ENCODE peak calls at places on chromosomes 7 and 10, in five cellular contexts. One of them, this sample, is unnamed.

GRCh38 chr7:95843286-95843685 is 70.9 kb downstream of the DYNC1I1 start:
- DNase-seq in stomach: no peak
- DNase-seq in lung: no peak
- DNase-seq in naive thymus-derived CD4-positive, alpha-beta T cell: no peak
- DNase-seq in spleen: no peak
- DNase-seq in this sample: no peak

GRCh38 chr7:133570321-133570720 is 317.4 kb downstream of the EXOC4 start:
- DNase-seq in stomach: no peak
- DNase-seq in lung: no peak
- DNase-seq in naive thymus-derived CD4-positive, alpha-beta T cell: no peak
- DNase-seq in spleen: no peak
- DNase-seq in this sample: peak; percentile 11

GRCh38 chr7:106056513-106057203 is 55.5 kb downstream of the SYPL1 start:
- DNase-seq in stomach: peak; percentile 77
- DNase-seq in lung: peak; percentile 56
- DNase-seq in naive thymus-derived CD4-positive, alpha-beta T cell: peak; percentile 70
- DNase-seq in spleen: peak; percentile 90
- DNase-seq in this sample: peak; percentile 80

GRCh38 chr7:85851571-85852193 is 664.8 kb upstream of the SEMA3D start:
- DNase-seq in stomach: no peak
- DNase-seq in lung: no peak
- DNase-seq in naive thymus-derived CD4-positive, alpha-beta T cell: no peak
- DNase-seq in spleen: no peak
- DNase-seq in this sample: no peak

GRCh38 chr7:40885503-40885902 is 750.7 kb downstream of the SUGCT start:
- DNase-seq in stomach: no peak
- DNase-seq in lung: no peak
- DNase-seq in naive thymus-derived CD4-positive, alpha-beta T cell: no peak
- DNase-seq in spleen: no peak
- DNase-seq in this sample: no peak

GRCh38 chr7:80313067-80313626 is 178.5 kb downstream of the GNAI1 start:
- DNase-seq in stomach: no peak
- DNase-seq in lung: no peak
- DNase-seq in naive thymus-derived CD4-positive, alpha-beta T cell: no peak
- DNase-seq in spleen: no peak
- DNase-seq in this sample: no peak

GRCh38 chr7:113698556-113699220 is 220.1 kb downstream of the PPP1R3A start:
- DNase-seq in stomach: no peak
- DNase-seq in lung: no peak
- DNase-seq in naive thymus-derived CD4-positive, alpha-beta T cell: no peak
- DNase-seq in spleen: no peak
- DNase-seq in this sample: peak; percentile 7

GRCh38 chr10:107409517-107409916 is 245.0 kb upstream of the SORCS1 start:
- DNase-seq in stomach: no peak
- DNase-seq in lung: no peak
- DNase-seq in naive thymus-derived CD4-positive, alpha-beta T cell: no peak
- DNase-seq in spleen: no peak
- DNase-seq in this sample: no peak

GRCh38 chr10:95517536-95518454 is 43.4 kb downstream of the SORBS1 start:
- DNase-seq in stomach: peak; percentile 58
- DNase-seq in lung: no peak
- DNase-seq in naive thymus-derived CD4-positive, alpha-beta T cell: no peak
- DNase-seq in spleen: no peak
- DNase-seq in this sample: no peak

GRCh38 chr7:134885967-134886352 is 100.3 kb upstream of the AGBL3 start:
- DNase-seq in stomach: no peak
- DNase-seq in lung: no peak
- DNase-seq in naive thymus-derived CD4-positive, alpha-beta T cell: no peak
- DNase-seq in spleen: no peak
- DNase-seq in this sample: no peak

GRCh38 chr7:11747715-11748485 is 84.1 kb downstream of the THSD7A start:
- DNase-seq in stomach: no peak
- DNase-seq in lung: no peak
- DNase-seq in naive thymus-derived CD4-positive, alpha-beta T cell: no peak
- DNase-seq in spleen: no peak
- DNase-seq in this sample: no peak

GRCh38 chr7:135147899-135148721 is at the start of gene TMEM140:
- DNase-seq in stomach: peak; percentile 64
- DNase-seq in lung: no peak
- DNase-seq in naive thymus-derived CD4-positive, alpha-beta T cell: peak; percentile 83
- DNase-seq in spleen: peak; percentile 86
- DNase-seq in this sample: peak; percentile 61

GRCh38 chr7:601573-602340 is 82.1 kb upstream of the PDGFA start:
- DNase-seq in stomach: peak; percentile 49
- DNase-seq in lung: peak; percentile 46
- DNase-seq in naive thymus-derived CD4-positive, alpha-beta T cell: peak; percentile 41
- DNase-seq in spleen: peak; percentile 93
- DNase-seq in this sample: no peak

GRCh38 chr7:19707240-19707639 is 1.6 kb downstream of the POLR1F start:
- DNase-seq in stomach: no peak
- DNase-seq in lung: no peak
- DNase-seq in naive thymus-derived CD4-positive, alpha-beta T cell: no peak
- DNase-seq in spleen: no peak
- DNase-seq in this sample: no peak

GRCh38 chr10:123868058-123868995 is 23.3 kb downstream of the CPXM2 start:
- DNase-seq in stomach: no peak
- DNase-seq in lung: no peak
- DNase-seq in naive thymus-derived CD4-positive, alpha-beta T cell: no peak
- DNase-seq in spleen: no peak
- DNase-seq in this sample: no peak

GRCh38 chr10:96606216-96606615 is 19.4 kb upstream of the TM9SF3 start:
- DNase-seq in stomach: no peak
- DNase-seq in lung: no peak
- DNase-seq in naive thymus-derived CD4-positive, alpha-beta T cell: no peak
- DNase-seq in spleen: no peak
- DNase-seq in this sample: no peak

GRCh38 chr10:119667562-119668328 is 16.6 kb downstream of the BAG3 start:
- DNase-seq in stomach: peak; percentile 74
- DNase-seq in lung: peak; percentile 57
- DNase-seq in naive thymus-derived CD4-positive, alpha-beta T cell: no peak
- DNase-seq in spleen: no peak
- DNase-seq in this sample: peak; percentile 60

GRCh38 chr10:14556285-14556956 is 218.3 kb downstream of the FAM107B start:
- DNase-seq in stomach: no peak
- DNase-seq in lung: no peak
- DNase-seq in naive thymus-derived CD4-positive, alpha-beta T cell: no peak
- DNase-seq in spleen: peak; percentile 83
- DNase-seq in this sample: no peak

GRCh38 chr10:53223846-53224245 is 451.3 kb upstream of the MBL2 start:
- DNase-seq in stomach: no peak
- DNase-seq in lung: no peak
- DNase-seq in naive thymus-derived CD4-positive, alpha-beta T cell: no peak
- DNase-seq in spleen: no peak
- DNase-seq in this sample: no peak

GRCh38 chr10:49359349-49360231 is 36.3 kb downstream of the DRGX start:
- DNase-seq in stomach: no peak
- DNase-seq in lung: no peak
- DNase-seq in naive thymus-derived CD4-positive, alpha-beta T cell: no peak
- DNase-seq in spleen: no peak
- DNase-seq in this sample: no peak

GRCh38 chr7:106317971-106318370 is 33.2 kb upstream of the NAMPT start:
- DNase-seq in stomach: no peak
- DNase-seq in lung: no peak
- DNase-seq in naive thymus-derived CD4-positive, alpha-beta T cell: no peak
- DNase-seq in spleen: no peak
- DNase-seq in this sample: no peak

GRCh38 chr10:19668104-19668503 is 148.1 kb upstream of the PLXDC2 start:
- DNase-seq in stomach: no peak
- DNase-seq in lung: no peak
- DNase-seq in naive thymus-derived CD4-positive, alpha-beta T cell: no peak
- DNase-seq in spleen: no peak
- DNase-seq in this sample: no peak

GRCh38 chr10:70974920-70975319 is 86.6 kb upstream of the PCBD1 start:
- DNase-seq in stomach: no peak
- DNase-seq in lung: no peak
- DNase-seq in naive thymus-derived CD4-positive, alpha-beta T cell: no peak
- DNase-seq in spleen: peak; percentile 45
- DNase-seq in this sample: no peak

GRCh38 chr10:125146791-125147604 is 13.4 kb downstream of the CTBP2 start:
- DNase-seq in stomach: peak; percentile 45
- DNase-seq in lung: no peak
- DNase-seq in naive thymus-derived CD4-positive, alpha-beta T cell: no peak
- DNase-seq in spleen: no peak
- DNase-seq in this sample: peak; percentile 11

GRCh38 chr10:75034131-75034512 is 77.3 kb upstream of the SAMD8 start:
- DNase-seq in stomach: no peak
- DNase-seq in lung: no peak
- DNase-seq in naive thymus-derived CD4-positive, alpha-beta T cell: no peak
- DNase-seq in spleen: no peak
- DNase-seq in this sample: no peak

GRCh38 chr10:63396123-63396719 is 69.6 kb downstream of the JMJD1C start:
- DNase-seq in stomach: no peak
- DNase-seq in lung: no peak
- DNase-seq in naive thymus-derived CD4-positive, alpha-beta T cell: no peak
- DNase-seq in spleen: no peak
- DNase-seq in this sample: no peak

GRCh38 chr7:132708501-132708900 is 132.2 kb upstream of the PLXNA4 start:
- DNase-seq in stomach: no peak
- DNase-seq in lung: no peak
- DNase-seq in naive thymus-derived CD4-positive, alpha-beta T cell: no peak
- DNase-seq in spleen: no peak
- DNase-seq in this sample: no peak

GRCh38 chr7:91185771-91186170 is 78.5 kb upstream of the FZD1 start:
- DNase-seq in stomach: no peak
- DNase-seq in lung: no peak
- DNase-seq in naive thymus-derived CD4-positive, alpha-beta T cell: no peak
- DNase-seq in spleen: no peak
- DNase-seq in this sample: no peak

GRCh38 chr7:148963583-148964509 is 64.5 kb downstream of the PDIA4 start:
- DNase-seq in stomach: no peak
- DNase-seq in lung: no peak
- DNase-seq in naive thymus-derived CD4-positive, alpha-beta T cell: peak; percentile 13
- DNase-seq in spleen: no peak
- DNase-seq in this sample: no peak

GRCh38 chr10:111323567-111323966 is 246.7 kb downstream of the ADRA2A start:
- DNase-seq in stomach: no peak
- DNase-seq in lung: no peak
- DNase-seq in naive thymus-derived CD4-positive, alpha-beta T cell: no peak
- DNase-seq in spleen: no peak
- DNase-seq in this sample: no peak

GRCh38 chr10:117217196-117217761 is 20.0 kb downstream of the KCNK18 start:
- DNase-seq in stomach: no peak
- DNase-seq in lung: no peak
- DNase-seq in naive thymus-derived CD4-positive, alpha-beta T cell: no peak
- DNase-seq in spleen: peak; percentile 81
- DNase-seq in this sample: no peak

GRCh38 chr7:40008218-40008815 is 58.3 kb downstream of the CDK13 start:
- DNase-seq in stomach: no peak
- DNase-seq in lung: no peak
- DNase-seq in naive thymus-derived CD4-positive, alpha-beta T cell: no peak
- DNase-seq in spleen: no peak
- DNase-seq in this sample: no peak

GRCh38 chr10:100779329-100779728 is 33.9 kb downstream of the PAX2 start:
- DNase-seq in stomach: no peak
- DNase-seq in lung: no peak
- DNase-seq in naive thymus-derived CD4-positive, alpha-beta T cell: no peak
- DNase-seq in spleen: no peak
- DNase-seq in this sample: no peak

GRCh38 chr7:347644-348479 is 57.9 kb downstream of the FOXL3 start:
- DNase-seq in stomach: no peak
- DNase-seq in lung: no peak
- DNase-seq in naive thymus-derived CD4-positive, alpha-beta T cell: no peak
- DNase-seq in spleen: no peak
- DNase-seq in this sample: no peak

GRCh38 chr10:132520147-132520811 is 17.3 kb upstream of the INPP5A start:
- DNase-seq in stomach: peak; percentile 40
- DNase-seq in lung: no peak
- DNase-seq in naive thymus-derived CD4-positive, alpha-beta T cell: no peak
- DNase-seq in spleen: peak; percentile 58
- DNase-seq in this sample: no peak

GRCh38 chr10:112383325-112383724 is 9.4 kb downstream of the ACSL5 start:
- DNase-seq in stomach: peak; percentile 70
- DNase-seq in lung: no peak
- DNase-seq in naive thymus-derived CD4-positive, alpha-beta T cell: no peak
- DNase-seq in spleen: no peak
- DNase-seq in this sample: no peak

GRCh38 chr10:29555091-29555745 is 79.6 kb downstream of the SVIL start:
- DNase-seq in stomach: no peak
- DNase-seq in lung: no peak
- DNase-seq in naive thymus-derived CD4-positive, alpha-beta T cell: no peak
- DNase-seq in spleen: no peak
- DNase-seq in this sample: no peak

GRCh38 chr7:50707607-50708006 is 75.1 kb downstream of the GRB10 start:
- DNase-seq in stomach: no peak
- DNase-seq in lung: no peak
- DNase-seq in naive thymus-derived CD4-positive, alpha-beta T cell: no peak
- DNase-seq in spleen: no peak
- DNase-seq in this sample: no peak

GRCh38 chr7:50706469-50706937 is 76.2 kb downstream of the GRB10 start:
- DNase-seq in stomach: no peak
- DNase-seq in lung: no peak
- DNase-seq in naive thymus-derived CD4-positive, alpha-beta T cell: no peak
- DNase-seq in spleen: no peak
- DNase-seq in this sample: no peak

GRCh38 chr7:50710441-50711154 is 72.1 kb downstream of the GRB10 start:
- DNase-seq in stomach: no peak
- DNase-seq in lung: no peak
- DNase-seq in naive thymus-derived CD4-positive, alpha-beta T cell: no peak
- DNase-seq in spleen: no peak
- DNase-seq in this sample: no peak

GRCh38 chr7:50711271-50712175 is 71.2 kb downstream of the GRB10 start:
- DNase-seq in stomach: no peak
- DNase-seq in lung: no peak
- DNase-seq in naive thymus-derived CD4-positive, alpha-beta T cell: no peak
- DNase-seq in spleen: no peak
- DNase-seq in this sample: no peak

GRCh38 chr7:50709151-50709550 is 73.5 kb downstream of the GRB10 start:
- DNase-seq in stomach: no peak
- DNase-seq in lung: no peak
- DNase-seq in naive thymus-derived CD4-positive, alpha-beta T cell: no peak
- DNase-seq in spleen: no peak
- DNase-seq in this sample: no peak
- H3K4me1 ChIP-seq in stomach: peaks cover 70% of the 10 kb centered on the region
- H3K4me1 ChIP-seq in lung: peaks cover 33% of the 10 kb centered on the region
- H3K4me1 ChIP-seq in naive thymus-derived CD4-positive, alpha-beta T cell: no peaks in the 10 kb centered on the region
- H3K4me1 ChIP-seq in spleen: peaks cover 5% of the 10 kb centered on the region
- H3K4me1 ChIP-seq in this sample: no peaks in the 10 kb centered on the region

GRCh38 chr10:114500643-114501042 is 96.3 kb upstream of the AFAP1L2 start:
- DNase-seq in stomach: no peak
- DNase-seq in lung: no peak
- DNase-seq in naive thymus-derived CD4-positive, alpha-beta T cell: no peak
- DNase-seq in spleen: no peak
- DNase-seq in this sample: no peak
- H3K4me1 ChIP-seq in stomach: peaks cover 29% of the 10 kb centered on the region
- H3K4me1 ChIP-seq in lung: peaks cover 3% of the 10 kb centered on the region
- H3K4me1 ChIP-seq in naive thymus-derived CD4-positive, alpha-beta T cell: peaks cover 11% of the 10 kb centered on the region
- H3K4me1 ChIP-seq in spleen: peaks cover 44% of the 10 kb centered on the region
- H3K4me1 ChIP-seq in this sample: no peaks in the 10 kb centered on the region

GRCh38 chr10:79246606-79247275 is 100.5 kb upstream of the PPIF start:
- DNase-seq in stomach: no peak
- DNase-seq in lung: no peak
- DNase-seq in naive thymus-derived CD4-positive, alpha-beta T cell: no peak
- DNase-seq in spleen: no peak
- DNase-seq in this sample: no peak
- H3K4me1 ChIP-seq in stomach: peaks cover 90% of the 10 kb centered on the region
- H3K4me1 ChIP-seq in lung: peaks cover 50% of the 10 kb centered on the region
- H3K4me1 ChIP-seq in naive thymus-derived CD4-positive, alpha-beta T cell: peaks cover 68% of the 10 kb centered on the region
- H3K4me1 ChIP-seq in spleen: peaks cover 88% of the 10 kb centered on the region
- H3K4me1 ChIP-seq in this sample: no peaks in the 10 kb centered on the region

GRCh38 chr7:69640925-69641594 is 42.8 kb downstream of the AUTS2 start:
- DNase-seq in stomach: no peak
- DNase-seq in lung: no peak
- DNase-seq in naive thymus-derived CD4-positive, alpha-beta T cell: no peak
- DNase-seq in spleen: no peak
- DNase-seq in this sample: no peak
- H3K4me1 ChIP-seq in stomach: peaks cover 4% of the 10 kb centered on the region
- H3K4me1 ChIP-seq in lung: peaks cover 1% of the 10 kb centered on the region
- H3K4me1 ChIP-seq in naive thymus-derived CD4-positive, alpha-beta T cell: no peaks in the 10 kb centered on the region
- H3K4me1 ChIP-seq in spleen: no peaks in the 10 kb centered on the region
- H3K4me1 ChIP-seq in this sample: no peaks in the 10 kb centered on the region

This sample was measured in DND-41.